ENCODE peak calls at places on chromosome 5, in ten cellular contexts. Z is NCI-H1694 treated with DMSO at 0.1 percent for 48 hours; L is activated naive CD4-positive, alpha-beta T cell treated with Interleukin-2 at 50 U/mL for 16 hours; P is memory B cell; F is Ammon's horn; H is activated T-helper 1 cell treated with Interleukin-2 at 50 U/mL for 16 hours; D is A172; O is posterior cingulate gyrus; B is nucleus accumbens; A is choroid plexus epithelial cell. W is an unnamed sample.

GRCh38 chr5:121913397-121913796 is 48.4 kb upstream of the SRFBP1 start:
- DNase-seq in Z (peak; percentile 89), L (no peak), P (no peak), F (no peak), H (no peak), D (no peak), O (no peak), B (no peak), A (no peak), W (no peak)

GRCh38 chr5:73122875-73123810 is 2.8 kb downstream of the TMEM171 start:
- DNase-seq in Z (no peak), L (no peak), P (no peak), F (no peak), H (no peak), D (peak; percentile 81), O (no peak), B (no peak), A (peak; percentile 79), W (no peak)

GRCh38 chr5:167835146-167835545 is 456.3 kb upstream of the WWC1 start:
- DNase-seq in Z (no peak), L (no peak), P (no peak), F (no peak), H (no peak), D (no peak), O (no peak), B (no peak), A (no peak), W (no peak)

GRCh38 chr5:113489299-113489698 is 1.0 kb upstream of the MCC start:
- DNase-seq in Z (no peak), L (no peak), P (no peak), F (no peak), H (no peak), D (peak; percentile 98), O (no peak), B (no peak), A (peak; percentile 99), W (no peak)

GRCh38 chr5:6475626-6476312 is 27.1 kb downstream of the UBE2QL1 start:
- DNase-seq in Z (no peak), L (no peak), P (no peak), F (no peak), H (no peak), D (no peak), O (no peak), B (no peak), A (no peak), W (no peak)

GRCh38 chr5:158563774-158564390 is 535.8 kb downstream of the EBF1 start:
- DNase-seq in Z (no peak), L (no peak), P (no peak), F (no peak), H (no peak), D (no peak), O (no peak), B (no peak), A (no peak), W (no peak)

GRCh38 chr5:34621280-34622045 is 34.7 kb upstream of the RAI14 start:
- DNase-seq in Z (no peak), L (no peak), P (no peak), F (no peak), H (no peak), D (no peak), O (no peak), B (no peak), A (no peak), W (no peak)

GRCh38 chr5:139557811-139558210 is 3.3 kb upstream of the UBE2D2 start:
- DNase-seq in Z (no peak), L (no peak), P (no peak), F (no peak), H (no peak), D (no peak), O (no peak), B (no peak), A (no peak), W (no peak)

GRCh38 chr5:56698463-56699381 is 116.6 kb upstream of the MAP3K1 start:
- DNase-seq in Z (peak; percentile 65), L (no peak), P (no peak), F (peak; percentile 67), H (no peak), D (no peak), O (peak; percentile 86), B (no peak), A (peak; percentile 57), W (no peak)

GRCh38 chr5:108398964-108399363 is 17.1 kb upstream of the FBXL17 start:
- DNase-seq in Z (no peak), L (no peak), P (no peak), F (no peak), H (no peak), D (no peak), O (no peak), B (no peak), A (no peak), W (no peak)

GRCh38 chr5:36494756-36495637 is 111.4 kb upstream of the SLC1A3 start:
- DNase-seq in Z (no peak), L (no peak), P (no peak), F (peak; percentile 31), H (no peak), D (no peak), O (no peak), B (no peak), A (peak; percentile 85), W (peak; percentile 34)

GRCh38 chr5:92800360-92800759 is 780.7 kb downstream of the NR2F1-AS1 start:
- DNase-seq in Z (peak; percentile 79), L (no peak), P (no peak), F (no peak), H (no peak), D (no peak), O (no peak), B (no peak), A (peak; percentile 92), W (no peak)

GRCh38 chr5:159936686-159937329 is 20.5 kb downstream of the ADRA1B start:
- DNase-seq in Z (no peak), L (no peak), P (no peak), F (no peak), H (no peak), D (no peak), O (no peak), B (no peak), A (peak; percentile 62), W (no peak)

GRCh38 chr5:82421119-82421518 is 143.0 kb upstream of the RPS23 start:
- DNase-seq in Z (no peak), L (no peak), P (no peak), F (no peak), H (no peak), D (peak; percentile 86), O (no peak), B (no peak), A (peak; percentile 97), W (no peak)

GRCh38 chr5:71681282-71681681 is 37.8 kb upstream of the CARTPT start:
- DNase-seq in Z (no peak), L (no peak), P (no peak), F (no peak), H (no peak), D (no peak), O (no peak), B (no peak), A (no peak), W (no peak)

GRCh38 chr5:135545115-135545514 is 9.4 kb upstream of the NEUROG1 start:
- DNase-seq in Z (no peak), L (no peak), P (no peak), F (no peak), H (no peak), D (no peak), O (no peak), B (no peak), A (no peak), W (no peak)

GRCh38 chr5:136314302-136314701 is 51.0 kb downstream of the TRPC7 start:
- DNase-seq in Z (no peak), L (no peak), P (no peak), F (no peak), H (no peak), D (no peak), O (no peak), B (no peak), A (no peak), W (no peak)

GRCh38 chr5:175733017-175733416 is 75.1 kb downstream of the HRH2 start:
- DNase-seq in Z (no peak), L (no peak), P (no peak), F (no peak), H (no peak), D (no peak), O (no peak), B (no peak), A (no peak), W (no peak)

GRCh38 chr5:75656311-75657003 is 45.2 kb downstream of the ANKDD1B start:
- DNase-seq in Z (no peak), L (no peak), P (no peak), F (peak; percentile 63), H (no peak), D (peak; percentile 65), O (peak; percentile 89), B (no peak), A (peak; percentile 52), W (peak; percentile 55)

GRCh38 chr5:75054110-75054930 is 2.0 kb upstream of the GCNT4 start:
- DNase-seq in Z (no peak), L (no peak), P (no peak), F (peak; percentile 44), H (no peak), D (no peak), O (no peak), B (no peak), A (peak; percentile 73), W (no peak)

GRCh38 chr5:157533011-157533481 is 42.5 kb downstream of the ADAM19 start:
- DNase-seq in Z (no peak), L (no peak), P (no peak), F (no peak), H (no peak), D (no peak), O (no peak), B (no peak), A (no peak), W (no peak)

GRCh38 chr5:164672190-164672589 is 1166.8 kb downstream of the MAT2B start:
- DNase-seq in Z (no peak), L (no peak), P (no peak), F (peak; percentile 5), H (no peak), D (no peak), O (no peak), B (no peak), A (no peak), W (no peak)

GRCh38 chr5:133612021-133612860 is at the start of gene FSTL4:
- DNase-seq in Z (peak; percentile 13), L (peak; percentile 34), P (peak; percentile 27), F (no peak), H (no peak), D (no peak), O (peak; percentile 94), B (no peak), A (no peak), W (peak; percentile 15)

GRCh38 chr5:127324756-127325155 is 34.2 kb downstream of the MEGF10 start:
- DNase-seq in Z (no peak), L (no peak), P (no peak), F (no peak), H (no peak), D (no peak), O (no peak), B (no peak), A (no peak), W (no peak)

GRCh38 chr5:151449836-151450235 is 2.4 kb downstream of the SLC36A1 start:
- DNase-seq in Z (no peak), L (no peak), P (no peak), F (no peak), H (no peak), D (no peak), O (no peak), B (no peak), A (no peak), W (no peak)

GRCh38 chr5:144150996-144151395 is 19.5 kb downstream of the YIPF5 start:
- DNase-seq in Z (no peak), L (no peak), P (no peak), F (no peak), H (no peak), D (peak; percentile 16), O (no peak), B (no peak), A (peak; percentile 12), W (no peak)

GRCh38 chr5:73617510-73618279 is 8.3 kb upstream of the ARHGEF28 start:
- DNase-seq in Z (no peak), L (no peak), P (no peak), F (no peak), H (no peak), D (peak; percentile 53), O (no peak), B (no peak), A (peak; percentile 28), W (no peak)